ENCODE peak calls at places on chromosomes 16 and 17, in nine cellular contexts. Q is epithelial cell of esophagus; U is ELR; X is adipocyte; J is A549; M is posterior cingulate gyrus; O is stimulated activated CD4-positive, alpha-beta T cell treated with anti-CD3 and anti-CD28 coated beads, Interleukin-1b, Interleukin-23, amount 100 ng/mL, for 1 hour; N is left cardiac atrium; W is glutamatergic neuron. B is an unnamed sample.
A peak's percentile ranks its signal among the peaks of the same experiment; 100 is the strongest.

GRCh38 chr16:85384831-85385462 is 228.2 kb upstream of the GSE1 start:
- DNase-seq in Q (peak; percentile 93), U (no peak), X (no peak), J (no peak), M (no peak), O (no peak), N (peak; percentile 7), W (peak; percentile 28), B (peak; percentile 62)

GRCh38 chr17:20200016-20200788 is 191.0 kb downstream of the SPECC1 start:
- DNase-seq in Q (no peak), U (no peak), X (no peak), J (no peak), M (no peak), O (no peak), N (no peak), W (no peak), B (no peak)

GRCh38 chr17:17156511-17156910 is 49.6 kb downstream of the PLD6 start:
- DNase-seq in Q (peak; percentile 37), U (peak; percentile 62), X (peak; percentile 10), J (no peak), M (no peak), O (no peak), N (no peak), W (no peak), B (no peak)

GRCh38 chr16:51103590-51103989 is 47.5 kb downstream of the SALL1 start:
- DNase-seq in Q (no peak), U (no peak), X (no peak), J (no peak), M (no peak), O (no peak), N (no peak), W (no peak), B (no peak)

GRCh38 chr16:35749253-35750141 is 2290.1 kb downstream of the TP53TG3F start:
- DNase-seq in Q (no peak), U (no peak), X (no peak), J (no peak), M (no peak), O (no peak), N (no peak), W (no peak), B (no peak)

GRCh38 chr17:67559381-67559966 is 158.3 kb upstream of the NOL11 start:
- DNase-seq in Q (no peak), U (no peak), X (no peak), J (no peak), M (no peak), O (no peak), N (no peak), W (no peak), B (peak; percentile 30)

GRCh38 chr16:25311950-25312349 is 54.3 kb upstream of the ZKSCAN2 start:
- DNase-seq in Q (no peak), U (no peak), X (no peak), J (no peak), M (no peak), O (no peak), N (no peak), W (no peak), B (no peak)

GRCh38 chr17:83055911-83056582 is 23.4 kb upstream of the METRNL start:
- DNase-seq in Q (peak; percentile 79), U (peak; percentile 92), X (peak; percentile 72), J (peak; percentile 41), M (peak; percentile 8), O (no peak), N (peak; percentile 25), W (no peak), B (peak; percentile 29)

GRCh38 chr17:42891539-42892152 is 9.0 kb upstream of the G6PC1 start:
- DNase-seq in Q (no peak), U (no peak), X (peak; percentile 16), J (no peak), M (peak; percentile 17), O (no peak), N (peak; percentile 62), W (no peak), B (peak; percentile 89)

GRCh38 chr16:10728488-10728887 is 15.2 kb upstream of the NUBP1 start:
- DNase-seq in Q (no peak), U (no peak), X (no peak), J (no peak), M (no peak), O (no peak), N (no peak), W (no peak), B (no peak)

GRCh38 chr17:48294193-48294909 is 135.7 kb downstream of the SKAP1 start:
- DNase-seq in Q (no peak), U (no peak), X (no peak), J (no peak), M (no peak), O (no peak), N (no peak), W (no peak), B (no peak)

GRCh38 chr16:15415411-15416070 is 18.8 kb upstream of the BMERB1 start:
- DNase-seq in Q (peak; percentile 74), U (peak; percentile 70), X (peak; percentile 36), J (no peak), M (no peak), O (no peak), N (no peak), W (no peak), B (no peak)

GRCh38 chr16:89547860-89548259 is 12.6 kb upstream of the RPL13 start:
- DNase-seq in Q (no peak), U (no peak), X (no peak), J (no peak), M (no peak), O (no peak), N (no peak), W (no peak), B (no peak)

GRCh38 chr16:70770968-70771552 is 29.9 kb downstream of the VAC14 start:
- DNase-seq in Q (peak; percentile 72), U (peak; percentile 75), X (peak; percentile 80), J (peak; percentile 64), M (peak; percentile 78), O (peak; percentile 30), N (no peak), W (peak; percentile 83), B (no peak)

GRCh38 chr16:84043486-84044107 is 1.0 kb upstream of the SLC38A8 start:
- DNase-seq in Q (peak; percentile 14), U (no peak), X (no peak), J (no peak), M (no peak), O (no peak), N (no peak), W (no peak), B (no peak)

GRCh38 chr17:34827008-34827407 is 134.3 kb downstream of the CCT6B start:
- DNase-seq in Q (no peak), U (no peak), X (no peak), J (no peak), M (no peak), O (no peak), N (no peak), W (no peak), B (no peak)

GRCh38 chr16:10937068-10937859 is 5.0 kb downstream of the DEXI start:
- DNase-seq in Q (no peak), U (no peak), X (no peak), J (no peak), M (no peak), O (no peak), N (no peak), W (no peak), B (no peak)

GRCh38 chr17:80621335-80622169 is 76.9 kb downstream of the RPTOR start:
- DNase-seq in Q (no peak), U (no peak), X (no peak), J (no peak), M (no peak), O (no peak), N (no peak), W (no peak), B (no peak)

GRCh38 chr16:89615596-89616090 is 2.2 kb downstream of the DPEP1 start:
- DNase-seq in Q (no peak), U (peak; percentile 47), X (peak; percentile 50), J (peak; percentile 47), M (no peak), O (no peak), N (no peak), W (peak; percentile 54), B (no peak)

GRCh38 chr16:10080031-10080772 is 102.0 kb downstream of the GRIN2A start:
- DNase-seq in Q (peak; percentile 27), U (peak; percentile 93), X (peak; percentile 82), J (no peak), M (peak; percentile 24), O (no peak), N (peak; percentile 71), W (no peak), B (peak; percentile 73)

GRCh38 chr17:7323731-7324437 is 5.3 kb downstream of the NEURL4 start:
- DNase-seq in Q (peak; percentile 61), U (peak; percentile 69), X (peak; percentile 59), J (peak; percentile 83), M (peak; percentile 48), O (peak; percentile 54), N (peak; percentile 63), W (peak; percentile 86), B (peak; percentile 71)

GRCh38 chr17:81457396-81457795 is 55.2 kb downstream of the ACTG1 start:
- DNase-seq in Q (no peak), U (no peak), X (no peak), J (no peak), M (no peak), O (no peak), N (no peak), W (no peak), B (no peak)

GRCh38 chr17:41635121-41636097 is 11.0 kb upstream of the KRT17 start:
- DNase-seq in Q (no peak), U (no peak), X (no peak), J (no peak), M (no peak), O (no peak), N (peak; percentile 50), W (no peak), B (no peak)

GRCh38 chr17:41098476-41098875 is 534 bp upstream of the KRTAP4-8 start:
- DNase-seq in Q (peak; percentile 86), U (peak; percentile 91), X (peak; percentile 48), J (no peak), M (no peak), O (no peak), N (no peak), W (no peak), B (no peak)

GRCh38 chr17:30291571-30292489 is at the start of gene BLMH:
- DNase-seq in Q (peak; percentile 69), U (peak; percentile 89), X (peak; percentile 93), J (peak; percentile 80), M (peak; percentile 74), O (peak; percentile 81), N (peak; percentile 88), W (peak; percentile 88), B (peak; percentile 88)

GRCh38 chr16:79528281-79528680 is 72.3 kb downstream of the MAF start:
- DNase-seq in Q (no peak), U (no peak), X (no peak), J (no peak), M (no peak), O (no peak), N (peak; percentile 55), W (no peak), B (no peak)

GRCh38 chr16:48444574-48444973 is 59.4 kb upstream of the SIAH1 start:
- DNase-seq in Q (peak; percentile 88), U (peak; percentile 94), X (peak; percentile 48), J (peak; percentile 73), M (no peak), O (no peak), N (peak; percentile 46), W (no peak), B (peak; percentile 72)

GRCh38 chr16:14310519-14310991 is 239.4 kb downstream of the MRTFB start:
- DNase-seq in Q (no peak), U (no peak), X (peak; percentile 34), J (peak; percentile 56), M (no peak), O (no peak), N (no peak), W (peak; percentile 37), B (no peak)

GRCh38 chr17:70230883-70231282 is 61.6 kb downstream of the KCNJ2 start:
- DNase-seq in Q (peak; percentile 18), U (peak; percentile 49), X (no peak), J (no peak), M (no peak), O (no peak), N (no peak), W (no peak), B (no peak)

GRCh38 chr17:44233582-44233981 is 14.1 kb upstream of the UBTF start:
- DNase-seq in Q (no peak), U (no peak), X (no peak), J (no peak), M (no peak), O (no peak), N (no peak), W (no peak), B (no peak)